ENCODE peak calls at places on chromosomes 1 and 21, in four cellular contexts. M is pancreas, Q is RCC 7860, T is choroid plexus epithelial cell. R is an unnamed sample.

GRCh38 chr1:97145321-97145956 is 423.9 kb downstream of the PTBP2 start:
- DNase-seq in Q (peak; percentile 35), T (peak; percentile 71), M (no peak), R (peak; percentile 76)

GRCh38 chr21:37337179-37337578 is 29.4 kb upstream of the DYRK1A start:
- DNase-seq in M (no peak), Q (no peak), T (no peak), R (no peak)

GRCh38 chr21:43752758-43753438 is 23.2 kb downstream of the CSTB start:
- DNase-seq in M (no peak), T (peak; percentile 56), Q (no peak), R (no peak)

GRCh38 chr1:29247874-29248273 is 11.6 kb downstream of the PTPRU start:
- DNase-seq in M (no peak), T (no peak), Q (no peak), R (no peak)

GRCh38 chr1:88740784-88741183 is 56.7 kb downstream of the PKN2 start:
- DNase-seq in T (peak; percentile 53), Q (no peak), M (no peak), R (no peak)

GRCh38 chr1:163307479-163308171 is 14.1 kb upstream of the NUF2 start:
- DNase-seq in T (peak; percentile 85), M (no peak), Q (peak; percentile 91), R (peak; percentile 74)

GRCh38 chr1:160373696-160374095 is 6.8 kb downstream of the NHLH1 start:
- DNase-seq in Q (no peak), T (peak; percentile 35), M (no peak), R (no peak)

GRCh38 chr1:179809506-179810366 is 66.6 kb downstream of the FAM163A start:
- DNase-seq in Q (peak; percentile 46), T (peak; percentile 89), M (peak; percentile 54), R (peak; percentile 3)

GRCh38 chr1:29284286-29284960 is 48.1 kb downstream of the PTPRU start:
- DNase-seq in M (no peak), T (no peak), Q (no peak), R (no peak)

GRCh38 chr1:183195146-183195571 is 9.1 kb downstream of the LAMC2 start:
- DNase-seq in T (no peak), M (no peak), Q (peak; percentile 70), R (no peak)

GRCh38 chr1:177385760-177386698 is 215.3 kb downstream of the BRINP2 start:
- DNase-seq in M (no peak), Q (no peak), T (no peak), R (no peak)

GRCh38 chr1:240312872-240313271 is 221.2 kb downstream of the FMN2 start:
- DNase-seq in M (no peak), T (peak; percentile 61), Q (no peak), R (peak; percentile 36)

GRCh38 chr1:69824932-69825331 is 257.2 kb downstream of the LRRC7 start:
- DNase-seq in T (peak; percentile 11), M (no peak), Q (no peak), R (no peak)

GRCh38 chr21:42235593-42235992 is 16.7 kb downstream of the ABCG1 start:
- DNase-seq in M (no peak), Q (no peak), T (no peak), R (no peak)

R was measured in epithelial cell of proximal tubule.